ENCODE peak calls at places on chromosomes 6 and 20, in five cellular contexts. One of them, this sample, is unnamed.

GRCh38 chr6:40918035-40918651 is 120.9 kb downstream of the UNC5CL start:
- DNase-seq in esophagus muscularis mucosa: no peak
- DNase-seq in NT2/D1: peak
- DNase-seq in K562: no peak
- DNase-seq in uterus: no peak
- DNase-seq in this sample: no peak

GRCh38 chr20:51570755-51571469 is 28.4 kb upstream of the NFATC2 start:
- DNase-seq in esophagus muscularis mucosa: no peak
- DNase-seq in K562: no peak
- DNase-seq in uterus: no peak
- DNase-seq in NT2/D1: no peak
- DNase-seq in this sample: no peak

GRCh38 chr6:101730954-101731353 is 337.4 kb downstream of the GRIK2 start:
- DNase-seq in K562: no peak
- DNase-seq in uterus: no peak
- DNase-seq in esophagus muscularis mucosa: no peak
- DNase-seq in NT2/D1: no peak
- DNase-seq in this sample: no peak

GRCh38 chr20:56417402-56417801 is 5.3 kb downstream of the CASS4 start:
- DNase-seq in esophagus muscularis mucosa: no peak
- DNase-seq in K562: no peak
- DNase-seq in NT2/D1: no peak
- DNase-seq in uterus: no peak
- DNase-seq in this sample: no peak

GRCh38 chr20:21709535-21709904 is 4.1 kb downstream of the PAX1 start:
- DNase-seq in esophagus muscularis mucosa: no peak
- DNase-seq in K562: no peak
- DNase-seq in NT2/D1: no peak
- DNase-seq in uterus: no peak
- DNase-seq in this sample: no peak

GRCh38 chr6:142378138-142378875 is 76.5 kb downstream of the ADGRG6 start:
- DNase-seq in NT2/D1: no peak
- DNase-seq in uterus: no peak
- DNase-seq in esophagus muscularis mucosa: no peak
- DNase-seq in K562: no peak
- DNase-seq in this sample: no peak

GRCh38 chr20:58075980-58076749 is 152.3 kb downstream of the ANKRD60 start:
- DNase-seq in K562: no peak
- DNase-seq in uterus: no peak
- DNase-seq in NT2/D1: no peak
- DNase-seq in esophagus muscularis mucosa: peak
- DNase-seq in this sample: no peak

GRCh38 chr6:34051339-34051919 is 94.5 kb downstream of the GRM4 start:
- DNase-seq in uterus: no peak
- DNase-seq in K562: no peak
- DNase-seq in esophagus muscularis mucosa: no peak
- DNase-seq in NT2/D1: no peak
- DNase-seq in this sample: no peak

GRCh38 chr20:22688485-22688884 is 104.1 kb upstream of the FOXA2 start:
- DNase-seq in esophagus muscularis mucosa: peak
- DNase-seq in NT2/D1: no peak
- DNase-seq in uterus: no peak
- DNase-seq in K562: no peak
- DNase-seq in this sample: no peak

GRCh38 chr20:18466574-18466893 is 296 bp downstream of the DZANK1 start:
- DNase-seq in esophagus muscularis mucosa: no peak
- DNase-seq in uterus: no peak
- DNase-seq in NT2/D1: no peak
- DNase-seq in K562: no peak
- DNase-seq in this sample: no peak

GRCh38 chr6:163459536-163459935 is 45.0 kb downstream of the QKI start:
- DNase-seq in K562: no peak
- DNase-seq in uterus: no peak
- DNase-seq in NT2/D1: no peak
- DNase-seq in esophagus muscularis mucosa: no peak
- DNase-seq in this sample: no peak

GRCh38 chr20:24149881-24150307 is 161.3 kb upstream of the GGTLC1 start:
- DNase-seq in uterus: no peak
- DNase-seq in K562: peak
- DNase-seq in esophagus muscularis mucosa: peak
- DNase-seq in NT2/D1: no peak
- DNase-seq in this sample: no peak

GRCh38 chr20:1941226-1941625 is 46.0 kb downstream of the SIRPA start:
- DNase-seq in K562: no peak
- DNase-seq in esophagus muscularis mucosa: no peak
- DNase-seq in uterus: no peak
- DNase-seq in NT2/D1: no peak
- DNase-seq in this sample: no peak

GRCh38 chr6:163793584-163793983 is 379.1 kb downstream of the QKI start:
- DNase-seq in NT2/D1: no peak
- DNase-seq in uterus: no peak
- DNase-seq in K562: no peak
- DNase-seq in esophagus muscularis mucosa: no peak
- DNase-seq in this sample: peak

GRCh38 chr6:108117427-108118358 is 43.2 kb upstream of the OSTM1 start:
- DNase-seq in uterus: no peak
- DNase-seq in esophagus muscularis mucosa: peak
- DNase-seq in K562: no peak
- DNase-seq in NT2/D1: no peak
- DNase-seq in this sample: no peak

GRCh38 chr6:131658287-131658686 is 21.2 kb downstream of the ENPP3 start:
- DNase-seq in uterus: no peak
- DNase-seq in K562: no peak
- DNase-seq in NT2/D1: no peak
- DNase-seq in esophagus muscularis mucosa: no peak
- DNase-seq in this sample: no peak

GRCh38 chr20:44211177-44212039 is 837 bp upstream of the OSER1 start:
- DNase-seq in K562: no peak
- DNase-seq in esophagus muscularis mucosa: no peak
- DNase-seq in NT2/D1: no peak
- DNase-seq in uterus: peak
- DNase-seq in this sample: no peak

GRCh38 chr20:36632487-36633284 is 13.3 kb downstream of the SLA2 start:
- DNase-seq in K562: peak
- DNase-seq in esophagus muscularis mucosa: no peak
- DNase-seq in uterus: no peak
- DNase-seq in NT2/D1: no peak
- DNase-seq in this sample: no peak

GRCh38 chr6:90044833-90045337 is 150.6 kb downstream of the GJA10 start:
- DNase-seq in NT2/D1: no peak
- DNase-seq in uterus: no peak
- DNase-seq in esophagus muscularis mucosa: no peak
- DNase-seq in K562: peak
- DNase-seq in this sample: no peak

GRCh38 chr20:47815866-47816265 is 30.6 kb upstream of the SULF2 start:
- DNase-seq in uterus: no peak
- DNase-seq in NT2/D1: no peak
- DNase-seq in K562: no peak
- DNase-seq in esophagus muscularis mucosa: no peak
- DNase-seq in this sample: no peak

GRCh38 chr6:43669050-43669921 is 18.3 kb downstream of the MRPS18A start:
- DNase-seq in esophagus muscularis mucosa: no peak
- DNase-seq in K562: no peak
- DNase-seq in uterus: peak
- DNase-seq in NT2/D1: no peak
- DNase-seq in this sample: peak

GRCh38 chr6:34970487-34970886 is 81.4 kb downstream of the ANKS1A start:
- DNase-seq in K562: no peak
- DNase-seq in esophagus muscularis mucosa: no peak
- DNase-seq in NT2/D1: no peak
- DNase-seq in uterus: no peak
- DNase-seq in this sample: no peak

GRCh38 chr6:76852776-76853175 is 610.5 kb downstream of the HTR1B start:
- DNase-seq in esophagus muscularis mucosa: no peak
- DNase-seq in NT2/D1: no peak
- DNase-seq in K562: no peak
- DNase-seq in uterus: no peak
- DNase-seq in this sample: no peak

GRCh38 chr6:147651249-147652063 is 143.0 kb downstream of the SAMD5 start:
- DNase-seq in K562: no peak
- DNase-seq in NT2/D1: peak
- DNase-seq in esophagus muscularis mucosa: no peak
- DNase-seq in uterus: no peak
- DNase-seq in this sample: peak

DNA sequence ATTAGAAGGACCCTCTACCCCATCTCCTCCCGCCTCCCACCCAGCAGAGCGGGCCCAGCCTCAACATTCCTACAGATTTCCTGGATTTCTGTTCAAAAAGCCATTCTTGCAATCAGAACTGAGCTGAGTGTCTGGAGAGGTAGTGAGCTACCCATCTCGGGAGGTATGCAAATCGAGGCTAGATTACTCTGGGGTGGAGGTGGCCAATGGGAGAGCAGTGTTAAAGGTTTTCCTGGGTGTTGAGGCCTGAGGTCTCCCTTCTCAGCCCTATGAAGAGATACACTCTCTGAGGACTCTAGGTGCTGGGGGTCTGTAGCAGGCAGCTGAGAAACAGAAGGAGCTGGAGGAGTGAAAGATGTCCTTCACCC is 57.0 kb downstream of the CD40 start:
- DNase-seq in esophagus muscularis mucosa: no peak
- DNase-seq in K562: no peak
- DNase-seq in NT2/D1: no peak
- DNase-seq in uterus: no peak
- DNase-seq in this sample: no peak
- H3K4me3 ChIP-seq in esophagus muscularis mucosa: no peak
- H3K4me3 ChIP-seq in K562: no peak
- H3K4me3 ChIP-seq in NT2/D1: no peak
- H3K4me3 ChIP-seq in uterus: no peak
- H3K4me3 ChIP-seq in this sample: no peak

GRCh38 chr6:155890409-155890808 is 434.8 kb upstream of the NOX3 start:
- DNase-seq in esophagus muscularis mucosa: no peak
- DNase-seq in K562: no peak
- DNase-seq in uterus: no peak
- DNase-seq in NT2/D1: no peak
- DNase-seq in this sample: no peak

GRCh38 chr6:155889405-155889804 is 433.8 kb upstream of the NOX3 start:
- DNase-seq in K562: no peak
- DNase-seq in NT2/D1: no peak
- DNase-seq in esophagus muscularis mucosa: no peak
- DNase-seq in uterus: no peak
- DNase-seq in this sample: no peak

GRCh38 chr6:155883741-155884140 is 428.1 kb upstream of the NOX3 start:
- DNase-seq in K562: no peak
- DNase-seq in NT2/D1: no peak
- DNase-seq in uterus: no peak
- DNase-seq in esophagus muscularis mucosa: no peak
- DNase-seq in this sample: no peak

GRCh38 chr6:155883334-155883731 is 427.7 kb upstream of the NOX3 start:
- DNase-seq in uterus: no peak
- DNase-seq in esophagus muscularis mucosa: no peak
- DNase-seq in NT2/D1: no peak
- DNase-seq in K562: no peak
- DNase-seq in this sample: no peak

DNA sequence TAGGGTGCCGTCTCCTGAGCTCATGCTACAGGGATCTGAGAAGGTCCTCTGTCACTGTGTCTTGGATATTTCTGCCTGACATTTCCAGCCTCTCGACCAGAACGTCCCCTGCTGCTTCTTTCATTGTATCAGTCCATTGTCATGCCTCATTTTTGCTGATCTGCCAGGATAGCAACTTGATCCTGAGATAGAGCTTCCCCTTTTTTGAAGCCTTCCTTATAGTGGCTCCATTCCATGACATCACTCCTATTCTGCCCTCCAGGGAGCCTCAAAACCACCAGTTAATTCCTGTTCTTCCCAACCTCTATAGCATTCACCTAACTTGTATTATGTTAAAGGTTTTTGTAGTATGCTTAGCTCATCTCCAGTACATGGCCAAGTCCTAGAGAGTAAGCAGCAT is 431.8 kb upstream of the NOX3 start:
- DNase-seq in NT2/D1: peak
- DNase-seq in esophagus muscularis mucosa: no peak
- DNase-seq in K562: no peak
- DNase-seq in uterus: no peak
- DNase-seq in this sample: no peak
- H3K4me3 ChIP-seq in NT2/D1: no peak
- H3K4me3 ChIP-seq in esophagus muscularis mucosa: no peak
- H3K4me3 ChIP-seq in K562: no peak
- H3K4me3 ChIP-seq in uterus: no peak
- H3K4me3 ChIP-seq in this sample: no peak

DNA sequence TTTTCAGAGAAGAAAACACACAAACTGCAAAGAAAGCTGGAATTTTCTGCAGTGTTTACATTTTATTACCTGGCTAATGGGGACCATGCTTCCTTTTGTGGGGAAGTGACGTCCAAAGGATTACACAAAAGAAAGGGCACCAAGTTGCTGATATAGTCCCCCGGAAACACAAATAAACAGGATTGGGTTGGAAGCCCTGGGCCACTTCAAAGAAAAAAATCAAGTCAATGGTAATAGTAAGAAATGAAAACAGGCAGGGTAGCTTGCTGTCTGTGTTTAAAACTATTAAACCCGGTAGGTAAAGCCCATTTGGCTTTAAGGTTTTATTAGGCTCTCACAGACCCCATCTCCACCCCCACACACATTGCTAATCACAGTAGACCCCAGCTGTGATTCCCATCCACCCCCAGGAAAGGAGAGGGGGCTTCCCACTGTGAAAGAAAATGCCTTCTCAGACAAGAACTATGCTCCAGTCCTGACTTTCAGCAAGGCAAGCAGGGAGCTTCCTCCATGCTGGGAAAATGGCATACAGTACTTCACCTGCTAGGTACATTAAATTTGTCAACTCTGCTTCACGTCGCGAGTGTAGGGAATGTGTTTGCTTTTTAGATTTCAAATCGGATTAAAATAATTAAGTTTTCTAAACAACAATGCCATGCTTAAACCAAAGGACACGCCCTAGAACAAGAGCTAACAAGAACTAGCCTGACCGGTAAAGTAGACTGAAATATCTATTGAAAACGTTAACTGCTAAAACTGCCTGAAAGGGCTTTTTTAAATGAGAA is 1.1 kb downstream of the PERP start:
- DNase-seq in esophagus muscularis mucosa: no peak
- DNase-seq in NT2/D1: peak
- DNase-seq in K562: no peak
- DNase-seq in uterus: no peak
- DNase-seq in this sample: no peak
- H3K4me3 ChIP-seq in esophagus muscularis mucosa: peak
- H3K4me3 ChIP-seq in NT2/D1: peak
- H3K4me3 ChIP-seq in K562: no peak
- H3K4me3 ChIP-seq in uterus: peak
- H3K4me3 ChIP-seq in this sample: peak

DNA sequence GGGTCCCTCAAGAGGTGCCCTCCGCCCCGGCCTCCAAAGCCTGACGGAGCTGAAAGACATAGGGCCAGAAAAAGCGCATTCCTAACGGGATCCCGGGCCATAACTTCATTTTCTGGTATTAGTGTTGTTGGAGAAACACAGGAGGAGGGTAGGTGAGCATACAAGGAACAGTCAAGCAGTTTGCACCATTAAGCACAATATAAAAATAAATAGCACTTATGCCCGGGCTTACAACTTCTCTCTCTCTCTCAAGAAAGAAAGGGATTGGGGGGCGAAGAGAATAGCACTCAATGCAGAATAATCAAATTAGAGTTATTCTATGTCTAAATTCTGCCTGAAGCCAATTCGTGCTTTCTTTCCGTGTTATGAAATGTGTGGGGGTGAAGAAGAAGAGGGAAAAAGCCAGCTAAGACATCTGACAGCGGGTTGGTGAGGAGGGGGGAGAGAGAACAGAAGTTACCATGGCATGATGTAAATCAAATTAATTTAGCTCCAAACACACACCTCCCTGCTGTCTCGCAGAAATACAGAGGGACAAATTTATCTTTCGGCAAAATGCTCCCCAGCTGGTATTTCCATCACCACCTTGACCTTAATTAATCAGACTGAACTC is 493 bp upstream of the METTL24 start:
- DNase-seq in esophagus muscularis mucosa: peak
- DNase-seq in K562: no peak
- DNase-seq in uterus: no peak
- DNase-seq in NT2/D1: no peak
- DNase-seq in this sample: no peak
- H3K4me3 ChIP-seq in esophagus muscularis mucosa: peak
- H3K4me3 ChIP-seq in K562: no peak
- H3K4me3 ChIP-seq in uterus: peak
- H3K4me3 ChIP-seq in NT2/D1: peak
- H3K4me3 ChIP-seq in this sample: peak

This sample was measured in kidney epithelial cell.